ENCODE peak calls at places on chromosomes 3 and 15, in six cellular contexts. One of them, this sample, is unnamed.

GRCh38 chr15:88401972-88402656 is 65.1 kb downstream of the MRPL46 start:
- DNase-seq in CD4-positive, alpha-beta T cell: peak; percentile 23
- DNase-seq in A549: no peak
- DNase-seq in cardiac muscle cell: peak; percentile 47
- DNase-seq in H9: no peak
- DNase-seq in right lobe of liver: no peak
- DNase-seq in this sample: no peak

GRCh38 chr3:10702961-10703740 is 112.9 kb upstream of the SLC6A11 start:
- DNase-seq in CD4-positive, alpha-beta T cell: no peak
- DNase-seq in A549: no peak
- DNase-seq in H9: peak; percentile 91
- DNase-seq in cardiac muscle cell: peak; percentile 74
- DNase-seq in right lobe of liver: no peak
- DNase-seq in this sample: no peak

GRCh38 chr15:100726426-100727190 is 124.2 kb downstream of the ASB7 start:
- DNase-seq in A549: no peak
- DNase-seq in CD4-positive, alpha-beta T cell: no peak
- DNase-seq in right lobe of liver: no peak
- DNase-seq in H9: peak; percentile 15
- DNase-seq in cardiac muscle cell: no peak
- DNase-seq in this sample: no peak

GRCh38 chr3:33035596-33035995 is 61.4 kb downstream of the GLB1 start:
- DNase-seq in CD4-positive, alpha-beta T cell: no peak
- DNase-seq in A549: peak; percentile 19
- DNase-seq in H9: no peak
- DNase-seq in cardiac muscle cell: no peak
- DNase-seq in right lobe of liver: no peak
- DNase-seq in this sample: no peak

GRCh38 chr3:73605388-73605787 is 19.4 kb downstream of the PDZRN3 start:
- DNase-seq in right lobe of liver: no peak
- DNase-seq in CD4-positive, alpha-beta T cell: no peak
- DNase-seq in cardiac muscle cell: no peak
- DNase-seq in H9: no peak
- DNase-seq in A549: no peak
- DNase-seq in this sample: no peak

GRCh38 chr15:98144388-98144787 is 183.9 kb downstream of the ARRDC4 start:
- DNase-seq in A549: no peak
- DNase-seq in cardiac muscle cell: no peak
- DNase-seq in CD4-positive, alpha-beta T cell: no peak
- DNase-seq in right lobe of liver: no peak
- DNase-seq in H9: no peak
- DNase-seq in this sample: no peak

GRCh38 chr15:85129881-85130280 is 148.2 kb downstream of the PDE8A start:
- DNase-seq in H9: no peak
- DNase-seq in CD4-positive, alpha-beta T cell: no peak
- DNase-seq in A549: no peak
- DNase-seq in cardiac muscle cell: no peak
- DNase-seq in right lobe of liver: no peak
- DNase-seq in this sample: no peak

GRCh38 chr15:80999623-81000036 is 1.1 kb upstream of the TLNRD1 start:
- DNase-seq in CD4-positive, alpha-beta T cell: peak; percentile 37
- DNase-seq in H9: no peak
- DNase-seq in cardiac muscle cell: no peak
- DNase-seq in right lobe of liver: no peak
- DNase-seq in A549: no peak
- DNase-seq in this sample: no peak

GRCh38 chr3:99965077-99965476 is 147.4 kb downstream of the CMSS1 start:
- DNase-seq in cardiac muscle cell: no peak
- DNase-seq in A549: no peak
- DNase-seq in CD4-positive, alpha-beta T cell: no peak
- DNase-seq in H9: no peak
- DNase-seq in right lobe of liver: no peak
- DNase-seq in this sample: no peak

GRCh38 chr15:40731034-40731433 is 24.0 kb downstream of the RMDN3 start:
- DNase-seq in H9: no peak
- DNase-seq in cardiac muscle cell: no peak
- DNase-seq in right lobe of liver: no peak
- DNase-seq in CD4-positive, alpha-beta T cell: no peak
- DNase-seq in A549: no peak
- DNase-seq in this sample: no peak

GRCh38 chr3:63370094-63370493 is 92.0 kb downstream of the SYNPR start:
- DNase-seq in cardiac muscle cell: no peak
- DNase-seq in CD4-positive, alpha-beta T cell: no peak
- DNase-seq in A549: no peak
- DNase-seq in right lobe of liver: no peak
- DNase-seq in H9: no peak
- DNase-seq in this sample: no peak

GRCh38 chr15:65863106-65863505 is 6.2 kb upstream of the RAB11A start:
- DNase-seq in A549: no peak
- DNase-seq in right lobe of liver: no peak
- DNase-seq in CD4-positive, alpha-beta T cell: no peak
- DNase-seq in H9: no peak
- DNase-seq in cardiac muscle cell: no peak
- DNase-seq in this sample: no peak

GRCh38 chr15:89876736-89877135 is 17.1 kb downstream of the AP3S2 start:
- DNase-seq in CD4-positive, alpha-beta T cell: no peak
- DNase-seq in cardiac muscle cell: no peak
- DNase-seq in right lobe of liver: no peak
- DNase-seq in A549: no peak
- DNase-seq in H9: no peak
- DNase-seq in this sample: no peak

GRCh38 chr3:16069149-16069922 is 105.1 kb upstream of the GALNT15 start:
- DNase-seq in A549: peak; percentile 93
- DNase-seq in cardiac muscle cell: no peak
- DNase-seq in CD4-positive, alpha-beta T cell: no peak
- DNase-seq in right lobe of liver: no peak
- DNase-seq in H9: no peak
- DNase-seq in this sample: no peak

GRCh38 chr3:60703956-60704736 is 547.1 kb downstream of the FHIT start:
- DNase-seq in cardiac muscle cell: no peak
- DNase-seq in CD4-positive, alpha-beta T cell: no peak
- DNase-seq in H9: no peak
- DNase-seq in A549: no peak
- DNase-seq in right lobe of liver: no peak
- DNase-seq in this sample: no peak

GRCh38 chr3:55285156-55285555 is 201.9 kb downstream of the WNT5A start:
- DNase-seq in H9: no peak
- DNase-seq in CD4-positive, alpha-beta T cell: no peak
- DNase-seq in right lobe of liver: no peak
- DNase-seq in cardiac muscle cell: no peak
- DNase-seq in A549: no peak
- DNase-seq in this sample: no peak

GRCh38 chr15:67092726-67093125 is 27.3 kb downstream of the SMAD3 start:
- DNase-seq in right lobe of liver: no peak
- DNase-seq in A549: no peak
- DNase-seq in cardiac muscle cell: no peak
- DNase-seq in CD4-positive, alpha-beta T cell: no peak
- DNase-seq in H9: no peak
- DNase-seq in this sample: no peak

GRCh38 chr3:42600958-42601675 is 631 bp downstream of the NKTR start:
- DNase-seq in right lobe of liver: peak; percentile 70
- DNase-seq in A549: peak; percentile 62
- DNase-seq in H9: peak; percentile 75
- DNase-seq in cardiac muscle cell: peak; percentile 81
- DNase-seq in CD4-positive, alpha-beta T cell: peak; percentile 32
- DNase-seq in this sample: no peak

GRCh38 chr3:51224843-51225242 is 160.2 kb upstream of the MANF start:
- DNase-seq in A549: no peak
- DNase-seq in right lobe of liver: no peak
- DNase-seq in CD4-positive, alpha-beta T cell: no peak
- DNase-seq in H9: no peak
- DNase-seq in cardiac muscle cell: no peak
- DNase-seq in this sample: no peak

GRCh38 chr3:69791919-69792399 is 52.7 kb downstream of the MITF start:
- DNase-seq in right lobe of liver: no peak
- DNase-seq in CD4-positive, alpha-beta T cell: no peak
- DNase-seq in cardiac muscle cell: peak; percentile 36
- DNase-seq in H9: no peak
- DNase-seq in A549: peak; percentile 46
- DNase-seq in this sample: no peak

GRCh38 chr3:111173328-111173900 is 101.8 kb downstream of the NECTIN3 start:
- DNase-seq in CD4-positive, alpha-beta T cell: no peak
- DNase-seq in right lobe of liver: no peak
- DNase-seq in cardiac muscle cell: peak; percentile 37
- DNase-seq in H9: peak; percentile 31
- DNase-seq in A549: no peak
- DNase-seq in this sample: no peak

GRCh38 chr3:169241928-169242751 is 421.4 kb downstream of the MECOM start:
- DNase-seq in CD4-positive, alpha-beta T cell: no peak
- DNase-seq in A549: no peak
- DNase-seq in H9: peak; percentile 61
- DNase-seq in right lobe of liver: no peak
- DNase-seq in cardiac muscle cell: peak; percentile 82
- DNase-seq in this sample: no peak

GRCh38 chr3:53074761-53075742 is 29.2 kb upstream of the SFMBT1 start:
- DNase-seq in right lobe of liver: peak; percentile 28
- DNase-seq in H9: peak; percentile 17
- DNase-seq in CD4-positive, alpha-beta T cell: no peak
- DNase-seq in A549: no peak
- DNase-seq in cardiac muscle cell: no peak
- DNase-seq in this sample: no peak

GRCh38 chr3:165624761-165625160 is 212.5 kb downstream of the BCHE start:
- DNase-seq in cardiac muscle cell: no peak
- DNase-seq in right lobe of liver: no peak
- DNase-seq in H9: no peak
- DNase-seq in A549: peak; percentile 14
- DNase-seq in CD4-positive, alpha-beta T cell: no peak
- DNase-seq in this sample: no peak

GRCh38 chr3:158079599-158079998 is 26.6 kb downstream of the SHOX2 start:
- DNase-seq in right lobe of liver: no peak
- DNase-seq in cardiac muscle cell: no peak
- DNase-seq in CD4-positive, alpha-beta T cell: no peak
- DNase-seq in A549: no peak
- DNase-seq in H9: no peak
- DNase-seq in this sample: no peak

GRCh38 chr3:148175215-148175614 is 522.5 kb upstream of the AGTR1 start:
- DNase-seq in A549: no peak
- DNase-seq in cardiac muscle cell: no peak
- DNase-seq in right lobe of liver: no peak
- DNase-seq in CD4-positive, alpha-beta T cell: no peak
- DNase-seq in H9: no peak
- DNase-seq in this sample: no peak
- H3K27ac ChIP-seq in A549: no peak overlapping the region
- H3K27ac ChIP-seq in cardiac muscle cell: no peak overlapping the region
- H3K27ac ChIP-seq in right lobe of liver: no peak overlapping the region
- H3K27ac ChIP-seq in CD4-positive, alpha-beta T cell: no peak overlapping the region
- H3K27ac ChIP-seq in H9: no peak overlapping the region
- H3K27ac ChIP-seq in this sample: no peak overlapping the region

GRCh38 chr3:123392368-123392767 is 56.5 kb downstream of the ADCY5 start:
- DNase-seq in A549: no peak
- DNase-seq in right lobe of liver: no peak
- DNase-seq in CD4-positive, alpha-beta T cell: no peak
- DNase-seq in cardiac muscle cell: no peak
- DNase-seq in H9: no peak
- DNase-seq in this sample: no peak

GRCh38 chr3:123389338-123389910 is 59.5 kb downstream of the ADCY5 start:
- DNase-seq in CD4-positive, alpha-beta T cell: no peak
- DNase-seq in H9: no peak
- DNase-seq in A549: no peak
- DNase-seq in cardiac muscle cell: no peak
- DNase-seq in right lobe of liver: no peak
- DNase-seq in this sample: no peak

GRCh38 chr3:123392871-123393620 is 55.8 kb downstream of the ADCY5 start:
- DNase-seq in right lobe of liver: no peak
- DNase-seq in CD4-positive, alpha-beta T cell: no peak
- DNase-seq in H9: no peak
- DNase-seq in cardiac muscle cell: no peak
- DNase-seq in A549: no peak
- DNase-seq in this sample: no peak

GRCh38 chr3:123388811-123389210 is 60.1 kb downstream of the ADCY5 start:
- DNase-seq in right lobe of liver: no peak
- DNase-seq in CD4-positive, alpha-beta T cell: no peak
- DNase-seq in A549: no peak
- DNase-seq in cardiac muscle cell: no peak
- DNase-seq in H9: no peak
- DNase-seq in this sample: no peak

GRCh38 chr3:123390865-123391613 is 57.9 kb downstream of the ADCY5 start:
- DNase-seq in A549: no peak
- DNase-seq in right lobe of liver: no peak
- DNase-seq in cardiac muscle cell: no peak
- DNase-seq in H9: no peak
- DNase-seq in CD4-positive, alpha-beta T cell: no peak
- DNase-seq in this sample: no peak
- H3K27ac ChIP-seq in A549: no peak overlapping the region
- H3K27ac ChIP-seq in right lobe of liver: no peak overlapping the region
- H3K27ac ChIP-seq in cardiac muscle cell: no peak overlapping the region
- H3K27ac ChIP-seq in H9: no peak overlapping the region
- H3K27ac ChIP-seq in CD4-positive, alpha-beta T cell: no peak overlapping the region
- H3K27ac ChIP-seq in this sample: no peak overlapping the region

DNA sequence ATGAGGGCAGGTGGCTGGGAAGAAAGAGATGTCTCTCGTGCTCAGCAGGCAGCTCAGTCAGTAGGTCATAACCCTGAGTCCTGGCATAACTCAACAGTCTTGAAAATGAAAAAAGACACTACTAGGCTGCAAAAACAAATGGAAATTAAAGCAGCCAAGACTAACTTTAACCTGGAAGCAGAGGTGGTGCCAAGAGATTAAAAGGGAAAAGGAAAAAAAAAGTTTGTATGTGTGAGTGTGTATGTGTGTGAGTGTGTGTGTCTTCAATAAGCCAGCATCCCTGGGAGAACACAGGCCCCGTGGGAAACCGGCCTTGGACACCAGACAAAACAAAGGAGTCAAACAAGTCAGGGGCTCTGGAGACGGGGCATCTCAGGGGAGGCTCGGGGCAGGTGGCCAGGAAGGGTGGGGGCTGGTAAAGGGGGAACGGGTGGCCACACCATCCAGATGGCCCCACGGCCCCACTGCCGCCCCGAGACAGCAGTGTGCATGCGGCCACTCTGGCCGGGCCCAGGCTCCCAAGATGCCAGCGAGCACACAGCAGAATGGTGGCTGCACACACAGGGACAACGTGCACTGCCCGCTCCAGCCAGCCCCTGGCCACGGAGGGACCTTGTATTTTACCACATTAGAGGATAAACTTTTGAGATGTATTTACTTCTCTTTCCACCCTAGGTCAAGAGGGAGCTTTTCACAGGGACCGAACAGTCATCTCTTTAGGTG is 23.8 kb downstream of the CYFIP1 start:
- DNase-seq in cardiac muscle cell: no peak
- DNase-seq in right lobe of liver: peak; percentile 12
- DNase-seq in A549: peak; percentile 15
- DNase-seq in CD4-positive, alpha-beta T cell: no peak
- DNase-seq in H9: no peak
- DNase-seq in this sample: no peak
- H3K27ac ChIP-seq in cardiac muscle cell: no peak overlapping the region
- H3K27ac ChIP-seq in right lobe of liver: no peak overlapping the region
- H3K27ac ChIP-seq in A549: no peak overlapping the region
- H3K27ac ChIP-seq in CD4-positive, alpha-beta T cell: no peak overlapping the region
- H3K27ac ChIP-seq in H9: no peak overlapping the region
- H3K27ac ChIP-seq in this sample: no peak overlapping the region

DNA sequence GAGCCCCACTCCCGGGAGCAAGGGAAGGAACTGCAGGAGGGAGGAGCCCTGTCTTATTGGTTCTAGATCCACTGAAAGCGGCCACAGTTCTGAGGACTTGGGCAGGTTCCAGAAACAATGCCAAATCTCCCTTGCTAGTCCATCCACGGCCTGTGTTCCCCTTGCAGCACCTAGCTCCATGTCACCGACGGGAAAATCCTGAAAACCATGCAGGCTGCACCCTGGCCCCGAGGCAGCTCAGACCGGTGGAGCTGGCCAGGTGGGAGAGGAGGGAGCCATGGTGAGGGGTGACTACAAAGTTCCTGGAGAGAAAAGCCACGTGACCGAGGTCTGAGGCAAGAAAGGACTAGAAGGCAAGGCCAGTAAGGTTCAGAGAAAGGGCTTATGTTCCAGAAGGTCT is 5.5 kb downstream of the MGLL start:
- DNase-seq in cardiac muscle cell: no peak
- DNase-seq in CD4-positive, alpha-beta T cell: no peak
- DNase-seq in A549: no peak
- DNase-seq in H9: no peak
- DNase-seq in right lobe of liver: no peak
- DNase-seq in this sample: no peak
- H3K27ac ChIP-seq in cardiac muscle cell: no peak overlapping the region
- H3K27ac ChIP-seq in CD4-positive, alpha-beta T cell: no peak overlapping the region
- H3K27ac ChIP-seq in A549: peak overlapping the region; percentile 95
- H3K27ac ChIP-seq in H9: no peak overlapping the region
- H3K27ac ChIP-seq in right lobe of liver: peak overlapping the region; percentile 60
- H3K27ac ChIP-seq in this sample: peak overlapping the region; percentile 91

This sample was measured in epithelial cell of prostate.